ENCODE peak calls at places on chromosome 22, in four cellular contexts. M is heart left ventricle, E is psoas muscle, U is nephron progenitor cell. Z is an unnamed sample.
A peak's percentile ranks its signal among the peaks of the same experiment; 100 is the strongest.

GRCh38 chr22:23751441-23751996 is 607 bp upstream of the ZNF70 start:
- DNase-seq in M (no peak), E (no peak), U (peak; percentile 41), Z (no peak)

GRCh38 chr22:39481054-39481453 is 21.0 kb upstream of the MIEF1 start:
- DNase-seq in M (no peak), E (no peak), U (no peak), Z (no peak)

GRCh38 chr22:49272546-49273125 is 555.0 kb downstream of the BRD1 start:
- DNase-seq in M (no peak), E (no peak), U (no peak), Z (no peak)

GRCh38 chr22:44351685-44352377 is 39.1 kb upstream of the SHISAL1 start:
- DNase-seq in M (no peak), E (no peak), U (no peak), Z (peak; percentile 42)

GRCh38 chr22:22235564-22235963 is 9.0 kb upstream of the VPREB1 start:
- DNase-seq in M (no peak), E (no peak), U (peak; percentile 46), Z (no peak)

GRCh38 chr22:40540265-40540664 is 96.3 kb downstream of the MRTFA start:
- DNase-seq in M (no peak), E (no peak), U (no peak), Z (no peak)

GRCh38 chr22:24894998-24895397 is 51.5 kb downstream of the LHFPL7 start:
- DNase-seq in M (peak; percentile 89), E (peak; percentile 76), U (peak; percentile 8), Z (no peak)

GRCh38 chr22:43862074-43862881 is at the start of gene SULT4A1:
- DNase-seq in M (no peak), E (peak; percentile 31), U (peak; percentile 73), Z (no peak)

GRCh38 chr22:28034760-28035401 is 115.8 kb upstream of the PITPNB start:
- DNase-seq in M (peak; percentile 94), E (peak; percentile 95), U (no peak), Z (peak; percentile 64)

GRCh38 chr22:30717331-30717921 is 22.8 kb downstream of the OSBP2 start:
- DNase-seq in M (no peak), E (no peak), U (no peak), Z (no peak)

GRCh38 chr22:32337015-32337414 is 20.7 kb upstream of the RFPL3 start:
- DNase-seq in M (no peak), E (no peak), U (no peak), Z (no peak)

DNA sequence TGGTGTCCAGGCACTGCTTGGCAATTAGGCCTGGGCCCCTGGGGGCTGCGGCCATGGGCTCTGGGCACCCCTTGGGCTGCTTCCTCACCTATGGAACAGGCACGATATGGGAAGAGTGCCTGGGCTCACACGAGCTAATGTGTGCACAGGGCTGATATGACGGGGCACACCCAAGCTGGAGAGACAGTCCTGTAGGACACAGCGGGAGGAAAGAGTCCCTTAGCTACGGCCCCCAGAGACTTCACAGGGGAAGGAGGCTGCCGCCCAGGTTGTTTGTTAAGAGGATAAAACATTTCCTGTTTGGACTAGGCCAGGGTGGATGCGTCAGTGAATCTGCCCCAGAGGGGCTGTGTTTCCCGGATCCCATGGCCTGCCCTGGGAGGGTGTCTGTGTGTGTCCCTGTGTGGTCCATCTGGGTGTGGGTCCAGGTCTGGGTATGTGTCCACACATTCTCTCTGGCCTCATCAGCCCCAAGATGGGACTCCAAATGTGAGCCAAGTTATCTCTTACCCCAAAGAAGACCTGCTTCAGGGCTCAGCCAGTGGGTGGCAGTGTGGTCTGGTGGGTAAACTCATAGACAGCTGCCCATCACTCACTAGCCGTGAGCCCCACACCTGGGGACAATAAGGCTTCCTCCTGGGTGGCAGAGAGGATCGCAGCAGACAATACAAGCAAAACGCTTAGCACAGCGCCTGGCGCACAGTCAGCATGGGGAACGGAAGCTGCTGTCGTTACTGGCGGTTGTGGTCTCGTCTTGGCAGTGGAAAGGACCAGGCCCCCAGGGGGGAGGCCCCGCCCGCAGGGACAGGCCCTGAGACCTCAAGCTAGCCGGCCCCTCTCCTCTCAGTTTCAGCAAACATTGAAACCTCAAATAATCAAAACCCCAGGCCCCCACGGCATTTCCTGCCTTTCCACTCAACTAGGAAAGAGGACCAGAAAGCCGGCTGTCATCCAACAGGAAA is 3.2 kb upstream of the EMID1 start:
- DNase-seq in M (peak; percentile 59), E (peak; percentile 76), U (no peak), Z (no peak)
- TF ChIP-seq CTCF in M (no peak), E (peak; percentile 27), U (no peak), Z (no peak)

GRCh38 chr22:42294034-42294985 is 23.9 kb upstream of the TCF20 start:
- DNase-seq in M (peak; percentile 64), E (peak; percentile 74), U (peak; percentile 91), Z (no peak)

GRCh38 chr22:42297778-42298177 is 27.3 kb upstream of the TCF20 start:
- DNase-seq in M (no peak), E (no peak), U (no peak), Z (no peak)

GRCh38 chr22:42296883-42297282 is 26.4 kb upstream of the TCF20 start:
- DNase-seq in M (no peak), E (no peak), U (no peak), Z (no peak)

GRCh38 chr22:42298746-42299145 is 28.3 kb upstream of the TCF20 start:
- DNase-seq in M (no peak), E (no peak), U (no peak), Z (no peak)

GRCh38 chr22:42296381-42296853 is 26.0 kb upstream of the TCF20 start:
- DNase-seq in M (peak; percentile 79), E (no peak), U (no peak), Z (no peak)
- TF ChIP-seq CTCF in M (peak; percentile 16), E (no peak), U (no peak), Z (no peak)

GRCh38 chr22:50641696-50642607 is 14.0 kb upstream of the ARSA start:
- DNase-seq in M (peak; percentile 42), E (no peak), U (peak; percentile 53), Z (no peak)
- TF ChIP-seq CTCF in M (peak; percentile 41), E (no peak), U (no peak), Z (no peak)

DNA sequence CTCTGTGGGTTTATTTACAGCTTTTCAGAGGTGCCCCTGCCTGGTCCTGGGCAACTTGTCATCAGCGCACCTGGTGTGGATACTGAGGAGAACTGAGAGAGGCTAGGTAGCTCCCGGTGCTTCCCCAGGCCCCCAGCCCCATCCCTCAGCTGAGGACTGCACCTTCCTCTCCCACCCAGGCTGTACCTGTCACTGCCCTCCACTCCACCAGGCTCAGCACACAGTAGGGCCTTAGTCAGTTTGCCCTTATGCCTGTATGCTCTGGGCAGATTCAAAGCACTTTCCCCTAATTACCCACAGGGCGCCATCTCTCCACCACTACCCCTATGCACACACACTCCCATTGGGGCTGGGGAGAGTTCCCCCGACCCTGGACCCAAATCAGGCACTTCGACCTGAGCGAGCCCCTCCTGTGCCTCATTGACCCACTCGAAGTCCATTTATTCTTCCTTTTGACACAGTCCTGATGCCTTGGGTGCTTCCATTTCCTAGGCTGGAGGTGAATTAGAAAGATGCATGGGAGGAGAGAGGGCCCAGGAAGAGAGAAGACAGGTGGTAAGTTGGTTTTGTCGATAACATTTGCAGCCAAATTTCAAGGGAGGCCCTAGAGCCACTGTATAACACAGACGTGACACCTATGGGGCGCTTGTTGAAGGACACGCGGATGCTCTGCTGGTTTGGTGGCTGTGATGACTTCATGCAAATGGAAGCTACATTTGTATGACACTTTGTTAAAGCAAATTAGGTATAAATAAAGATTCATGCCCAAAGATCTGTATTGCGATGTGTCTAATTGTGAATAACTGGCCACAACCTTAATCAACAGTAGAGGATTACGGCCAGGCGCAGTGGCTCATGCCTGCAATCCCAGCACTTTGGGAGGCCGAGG is 13.8 kb upstream of the PICK1 start:
- DNase-seq in M (no peak), E (no peak), U (no peak), Z (no peak)
- TF ChIP-seq CTCF in M (no peak), E (no peak), U (no peak), Z (no peak)

DNA sequence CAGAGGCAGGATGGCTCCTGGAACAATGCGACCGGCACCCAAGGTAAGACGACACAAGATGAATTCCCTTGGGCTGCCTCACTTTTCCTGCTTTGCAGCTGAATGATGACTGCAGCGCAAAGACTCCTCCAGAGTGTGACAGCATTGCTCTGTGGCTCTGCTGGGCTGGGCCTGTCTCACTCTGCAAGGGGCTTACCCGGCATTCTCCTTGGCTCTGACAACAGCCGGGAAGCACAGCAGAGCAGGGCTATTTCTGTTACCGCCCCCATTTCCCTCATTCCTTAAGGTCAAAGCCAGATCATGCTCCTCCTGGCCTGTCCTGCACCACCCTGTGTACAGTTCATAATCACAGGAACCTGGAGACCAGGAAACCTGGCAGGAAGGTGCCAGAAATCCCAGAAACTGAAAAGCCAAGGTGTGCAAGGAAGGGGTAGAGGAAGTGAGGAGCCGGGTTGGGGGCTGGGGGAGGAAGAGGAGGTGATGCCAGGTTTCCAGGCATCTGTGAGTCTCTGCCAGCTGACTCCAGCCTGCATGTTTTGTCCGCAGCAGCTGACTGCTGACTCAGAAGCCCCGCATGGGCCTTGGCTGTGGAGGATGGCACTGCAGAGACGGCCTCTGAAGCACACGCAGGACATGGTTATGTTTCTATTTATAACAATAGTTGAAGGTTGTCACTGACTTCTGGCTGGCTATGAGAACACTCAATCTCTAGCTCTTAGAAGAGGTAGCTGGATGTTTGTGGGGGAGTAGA is 113.6 kb downstream of the MICAL3 start:
- DNase-seq in M (peak; percentile 91), E (peak; percentile 93), U (peak; percentile 57), Z (no peak)
- TF ChIP-seq CTCF in M (peak; percentile 55), E (peak; percentile 23), U (no peak), Z (no peak)

Z was measured in omental fat pad.